ENCODE peak calls at places on chromosomes 11 and 22, in six cellular contexts. One of them, this sample, is unnamed.

GRCh38 chr11:66022401-66023185 is 3.7 kb downstream of the CATSPER1 start:
- DNase-seq in ovary: peak; percentile 67
- DNase-seq in left ventricle myocardium inferior: peak; percentile 75
- DNase-seq in epithelial cell of esophagus: peak; percentile 58
- DNase-seq in MM.1S: peak; percentile 68
- DNase-seq in cardiac muscle cell: peak; percentile 82
- DNase-seq in this sample: no peak

GRCh38 chr22:25038771-25039170 is 86.3 kb downstream of the KIAA1671 start:
- DNase-seq in ovary: no peak
- DNase-seq in left ventricle myocardium inferior: no peak
- DNase-seq in epithelial cell of esophagus: no peak
- DNase-seq in MM.1S: no peak
- DNase-seq in cardiac muscle cell: no peak
- DNase-seq in this sample: no peak

GRCh38 chr11:115695677-115696451 is 191.6 kb upstream of the CADM1 start:
- DNase-seq in ovary: no peak
- DNase-seq in left ventricle myocardium inferior: no peak
- DNase-seq in epithelial cell of esophagus: no peak
- DNase-seq in MM.1S: no peak
- DNase-seq in cardiac muscle cell: no peak
- DNase-seq in this sample: no peak

GRCh38 chr11:93846411-93846810 is 4.0 kb downstream of the VSTM5 start:
- DNase-seq in ovary: no peak
- DNase-seq in left ventricle myocardium inferior: no peak
- DNase-seq in epithelial cell of esophagus: no peak
- DNase-seq in MM.1S: no peak
- DNase-seq in cardiac muscle cell: no peak
- DNase-seq in this sample: no peak

GRCh38 chr11:2691991-2692841 is 7.6 kb downstream of the KCNQ1OT1 start:
- DNase-seq in ovary: no peak
- DNase-seq in left ventricle myocardium inferior: no peak
- DNase-seq in epithelial cell of esophagus: peak; percentile 37
- DNase-seq in MM.1S: no peak
- DNase-seq in cardiac muscle cell: peak; percentile 56
- DNase-seq in this sample: no peak

GRCh38 chr11:107908211-107908610 is 20.0 kb upstream of the RAB39A start:
- DNase-seq in ovary: no peak
- DNase-seq in left ventricle myocardium inferior: no peak
- DNase-seq in epithelial cell of esophagus: no peak
- DNase-seq in MM.1S: no peak
- DNase-seq in cardiac muscle cell: no peak
- DNase-seq in this sample: no peak

GRCh38 chr11:12840871-12841516 is 166.8 kb downstream of the TEAD1 start:
- DNase-seq in ovary: no peak
- DNase-seq in left ventricle myocardium inferior: no peak
- DNase-seq in epithelial cell of esophagus: peak; percentile 52
- DNase-seq in MM.1S: no peak
- DNase-seq in cardiac muscle cell: no peak
- DNase-seq in this sample: no peak

GRCh38 chr11:73343076-73343833 is 32.9 kb upstream of the RELT start:
- DNase-seq in ovary: no peak
- DNase-seq in left ventricle myocardium inferior: no peak
- DNase-seq in epithelial cell of esophagus: no peak
- DNase-seq in MM.1S: no peak
- DNase-seq in cardiac muscle cell: no peak
- DNase-seq in this sample: no peak

GRCh38 chr22:27784099-27784446 is 17.5 kb downstream of the MN1 start:
- DNase-seq in ovary: no peak
- DNase-seq in left ventricle myocardium inferior: no peak
- DNase-seq in epithelial cell of esophagus: no peak
- DNase-seq in MM.1S: no peak
- DNase-seq in cardiac muscle cell: no peak
- DNase-seq in this sample: no peak

GRCh38 chr11:115561116-115561515 is 56.9 kb upstream of the CADM1 start:
- DNase-seq in ovary: no peak
- DNase-seq in left ventricle myocardium inferior: no peak
- DNase-seq in epithelial cell of esophagus: no peak
- DNase-seq in MM.1S: no peak
- DNase-seq in cardiac muscle cell: no peak
- DNase-seq in this sample: no peak

GRCh38 chr11:6391548-6392134 is 1.4 kb downstream of the SMPD1 start:
- DNase-seq in ovary: no peak
- DNase-seq in left ventricle myocardium inferior: no peak
- DNase-seq in epithelial cell of esophagus: no peak
- DNase-seq in MM.1S: no peak
- DNase-seq in cardiac muscle cell: no peak
- DNase-seq in this sample: no peak
- H3K4me3 ChIP-seq in ovary: no peak overlapping the region
- H3K4me3 ChIP-seq in left ventricle myocardium inferior: peak overlapping the region; percentile 93
- H3K4me3 ChIP-seq in epithelial cell of esophagus: no peak overlapping the region
- H3K4me3 ChIP-seq in MM.1S: no peak overlapping the region
- H3K4me3 ChIP-seq in cardiac muscle cell: no peak overlapping the region
- H3K4me3 ChIP-seq in this sample: no peak overlapping the region

GRCh38 chr11:95138448-95138847 is 48.8 kb downstream of the ENDOD1 start:
- DNase-seq in ovary: no peak
- DNase-seq in left ventricle myocardium inferior: no peak
- DNase-seq in epithelial cell of esophagus: peak; percentile 44
- DNase-seq in MM.1S: peak; percentile 44
- DNase-seq in cardiac muscle cell: peak; percentile 18
- DNase-seq in this sample: no peak
- TF ChIP-seq CTCF in ovary: no peak
- TF ChIP-seq CTCF in left ventricle myocardium inferior: peak; percentile 42
- TF ChIP-seq CTCF in epithelial cell of esophagus: no peak
- TF ChIP-seq CTCF in MM.1S: peak; percentile 35
- TF ChIP-seq CTCF in cardiac muscle cell: peak; percentile 26
- TF ChIP-seq CTCF in this sample: peak; percentile 49

GRCh38 chr22:17370036-17370765 is 941 bp downstream of the CECR2 start:
- DNase-seq in ovary: peak; percentile 54
- DNase-seq in left ventricle myocardium inferior: peak; percentile 37
- DNase-seq in epithelial cell of esophagus: no peak
- DNase-seq in MM.1S: no peak
- DNase-seq in cardiac muscle cell: peak; percentile 58
- DNase-seq in this sample: no peak
- H3K4me3 ChIP-seq in ovary: peak overlapping the region; percentile 44
- H3K4me3 ChIP-seq in left ventricle myocardium inferior: peak overlapping the region; percentile 76
- H3K4me3 ChIP-seq in epithelial cell of esophagus: no peak overlapping the region
- H3K4me3 ChIP-seq in MM.1S: no peak overlapping the region
- H3K4me3 ChIP-seq in cardiac muscle cell: peak overlapping the region; percentile 74
- H3K4me3 ChIP-seq in this sample: peak overlapping the region; percentile 43

GRCh38 chr22:42296381-42296853 is 26.0 kb upstream of the TCF20 start:
- DNase-seq in ovary: peak; percentile 53
- DNase-seq in left ventricle myocardium inferior: peak; percentile 51
- DNase-seq in epithelial cell of esophagus: no peak
- DNase-seq in MM.1S: no peak
- DNase-seq in cardiac muscle cell: no peak
- DNase-seq in this sample: no peak
- TF ChIP-seq CTCF in ovary: no peak
- TF ChIP-seq CTCF in left ventricle myocardium inferior: no peak
- TF ChIP-seq CTCF in epithelial cell of esophagus: peak; percentile 25
- TF ChIP-seq CTCF in MM.1S: no peak
- TF ChIP-seq CTCF in cardiac muscle cell: no peak
- TF ChIP-seq CTCF in this sample: peak; percentile 58

GRCh38 chr11:134332189-134332631 is 422 bp downstream of the GLB1L2 start:
- DNase-seq in ovary: peak; percentile 49
- DNase-seq in left ventricle myocardium inferior: no peak
- DNase-seq in epithelial cell of esophagus: peak; percentile 5
- DNase-seq in MM.1S: no peak
- DNase-seq in cardiac muscle cell: peak; percentile 28
- DNase-seq in this sample: no peak
- H3K4me3 ChIP-seq in ovary: peak overlapping the region; percentile 64
- H3K4me3 ChIP-seq in left ventricle myocardium inferior: peak overlapping the region; percentile 67
- H3K4me3 ChIP-seq in epithelial cell of esophagus: peak overlapping the region; percentile 61
- H3K4me3 ChIP-seq in MM.1S: no peak overlapping the region
- H3K4me3 ChIP-seq in cardiac muscle cell: peak overlapping the region; percentile 36
- H3K4me3 ChIP-seq in this sample: peak overlapping the region; percentile 66

DNA sequence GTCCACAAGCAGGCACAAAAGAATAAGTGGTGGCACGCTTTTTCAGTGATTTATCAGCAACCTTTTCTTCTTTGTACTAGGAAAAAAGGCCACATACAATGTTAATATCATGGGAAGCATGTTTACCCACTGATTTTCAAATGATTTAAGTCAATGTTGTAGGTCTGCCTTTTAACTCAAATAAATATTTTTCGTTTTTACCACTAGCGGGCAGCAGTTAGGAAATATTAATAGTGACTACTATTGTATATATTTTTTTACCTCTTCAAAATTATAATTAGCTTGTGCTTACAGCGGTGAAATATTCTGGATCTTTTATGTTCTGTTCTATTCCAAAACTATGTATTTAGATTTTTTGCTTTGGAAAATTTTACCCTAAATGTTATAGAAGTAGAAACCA is 6.4 kb upstream of the SLC17A6 start:
- DNase-seq in ovary: no peak
- DNase-seq in left ventricle myocardium inferior: no peak
- DNase-seq in epithelial cell of esophagus: no peak
- DNase-seq in MM.1S: peak; percentile 7
- DNase-seq in cardiac muscle cell: no peak
- DNase-seq in this sample: no peak
- TF ChIP-seq CTCF in ovary: no peak
- TF ChIP-seq CTCF in left ventricle myocardium inferior: no peak
- TF ChIP-seq CTCF in epithelial cell of esophagus: no peak
- TF ChIP-seq CTCF in MM.1S: peak; percentile 29
- TF ChIP-seq CTCF in cardiac muscle cell: no peak
- TF ChIP-seq CTCF in this sample: no peak

DNA sequence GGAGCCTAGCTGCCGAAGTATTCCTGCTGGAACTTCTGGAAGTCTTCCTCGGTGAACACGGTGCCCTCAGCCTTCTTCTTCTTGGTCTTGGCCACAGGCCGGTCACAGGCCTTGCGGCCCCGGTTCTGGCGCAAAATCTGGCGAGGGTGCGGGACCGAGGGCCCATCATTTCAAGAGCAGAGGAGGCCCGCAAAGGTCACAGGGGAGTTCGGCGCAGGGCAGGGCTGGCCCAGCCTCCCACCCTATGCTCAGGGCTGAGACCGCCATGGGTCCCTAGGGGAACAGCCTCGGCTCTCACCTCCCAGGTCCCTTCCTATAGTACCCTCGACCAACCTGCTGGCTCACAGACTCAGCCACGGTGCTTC is 3.1 kb downstream of the RPS19BP1 start:
- DNase-seq in ovary: no peak
- DNase-seq in left ventricle myocardium inferior: no peak
- DNase-seq in epithelial cell of esophagus: no peak
- DNase-seq in MM.1S: no peak
- DNase-seq in cardiac muscle cell: no peak
- DNase-seq in this sample: no peak
- H3K4me3 ChIP-seq in ovary: no peak overlapping the region
- H3K4me3 ChIP-seq in left ventricle myocardium inferior: peak overlapping the region; percentile 51
- H3K4me3 ChIP-seq in epithelial cell of esophagus: no peak overlapping the region
- H3K4me3 ChIP-seq in MM.1S: no peak overlapping the region
- H3K4me3 ChIP-seq in cardiac muscle cell: no peak overlapping the region
- H3K4me3 ChIP-seq in this sample: no peak overlapping the region

GRCh38 chr11:83007909-83008580 is 63.7 kb downstream of the RAB30 start:
- DNase-seq in ovary: peak; percentile 85
- DNase-seq in left ventricle myocardium inferior: peak; percentile 55
- DNase-seq in epithelial cell of esophagus: no peak
- DNase-seq in MM.1S: peak; percentile 68
- DNase-seq in cardiac muscle cell: peak; percentile 59
- DNase-seq in this sample: peak; percentile 21
- TF ChIP-seq CTCF in ovary: no peak
- TF ChIP-seq CTCF in left ventricle myocardium inferior: no peak
- TF ChIP-seq CTCF in epithelial cell of esophagus: no peak
- TF ChIP-seq CTCF in MM.1S: peak; percentile 16
- TF ChIP-seq CTCF in cardiac muscle cell: no peak
- TF ChIP-seq CTCF in this sample: no peak